ENCODE peak calls at places on chromosomes 5 and 9, in seven cellular contexts. X is neuronal stem cell, J is H9, S is mesendoderm, N is mesenchymal stem cell, R is H1, B is trophoblast cell. T is an unnamed sample.

GRCh38 chr9:114081441-114082016 is 3.4 kb upstream of the AMBP start:
- DNase-seq in X (no peak), J (peak), S (no peak), N (no peak), R (no peak), B (no peak), T (no peak)

GRCh38 chr9:91036356-91036755 is 234.7 kb downstream of the SYK start:
- DNase-seq in X (no peak), J (no peak), S (no peak), N (no peak), R (no peak), B (no peak), T (no peak)

GRCh38 chr5:25020454-25020853 is 375.7 kb upstream of the CDH10 start:
- DNase-seq in X (peak), J (peak), S (peak), N (no peak), R (peak), B (no peak), T (no peak)

GRCh38 chr5:154478224-154478565 is at the start of gene HAND1:
- DNase-seq in X (peak), J (peak), S (peak), N (peak), R (no peak), B (no peak), T (no peak)

GRCh38 chr5:57768771-57769170 is 286.2 kb upstream of the ACTBL2 start:
- DNase-seq in X (no peak), J (no peak), S (no peak), N (no peak), R (no peak), B (no peak), T (no peak)

GRCh38 chr9:36126016-36126786 is 10.3 kb upstream of the GLIPR2 start:
- DNase-seq in X (no peak), J (no peak), S (no peak), N (no peak), R (no peak), B (no peak), T (no peak)

GRCh38 chr9:995192-995591 is 18.7 kb downstream of the DMRT3 start:
- DNase-seq in X (no peak), J (no peak), S (no peak), N (no peak), R (no peak), B (no peak), T (no peak)

GRCh38 chr9:38022995-38023394 is 46.0 kb downstream of the SHB start:
- DNase-seq in X (no peak), J (no peak), S (no peak), N (no peak), R (no peak), B (peak), T (no peak)

GRCh38 chr5:151896041-151896691 is 28.5 kb downstream of the GLRA1 start:
- DNase-seq in X (no peak), J (peak), S (peak), N (peak), R (peak), B (no peak), T (peak)

GRCh38 chr9:115373000-115373709 is 255.2 kb upstream of the TNC start:
- DNase-seq in X (no peak), J (no peak), S (peak), N (peak), R (no peak), B (peak), T (peak)

GRCh38 chr5:97192580-97193421 is 9.8 kb upstream of the RIOK2 start:
- DNase-seq in X (no peak), J (peak), S (peak), N (peak), R (no peak), B (peak), T (no peak)

GRCh38 chr9:122213102-122213588 is 15.6 kb downstream of the LHX6 start:
- DNase-seq in X (no peak), J (no peak), S (no peak), N (no peak), R (no peak), B (no peak), T (no peak)

GRCh38 chr5:142976861-142977260 is 206.7 kb downstream of the ARHGAP26 start:
- DNase-seq in X (no peak), J (no peak), S (no peak), N (peak), R (no peak), B (peak), T (peak)

GRCh38 chr9:214488-215448 is at the start of gene DOCK8:
- DNase-seq in X (peak), J (peak), S (peak), N (no peak), R (no peak), B (peak), T (no peak)

GRCh38 chr9:121840838-121841760 is 189.7 kb downstream of the DAB2IP start:
- DNase-seq in X (no peak), J (no peak), S (no peak), N (peak), R (no peak), B (no peak), T (no peak)

GRCh38 chr5:39376293-39376714 is 12.0 kb upstream of the C9 start:
- DNase-seq in X (peak), J (peak), S (peak), N (peak), R (no peak), B (peak), T (peak)

GRCh38 chr5:71732011-71732410 is 12.9 kb downstream of the CARTPT start:
- DNase-seq in X (no peak), J (no peak), S (no peak), N (no peak), R (no peak), B (no peak), T (no peak)

GRCh38 chr5:71734141-71734540 is 15.1 kb downstream of the CARTPT start:
- DNase-seq in X (no peak), J (no peak), S (no peak), N (no peak), R (no peak), B (no peak), T (no peak)

DNA sequence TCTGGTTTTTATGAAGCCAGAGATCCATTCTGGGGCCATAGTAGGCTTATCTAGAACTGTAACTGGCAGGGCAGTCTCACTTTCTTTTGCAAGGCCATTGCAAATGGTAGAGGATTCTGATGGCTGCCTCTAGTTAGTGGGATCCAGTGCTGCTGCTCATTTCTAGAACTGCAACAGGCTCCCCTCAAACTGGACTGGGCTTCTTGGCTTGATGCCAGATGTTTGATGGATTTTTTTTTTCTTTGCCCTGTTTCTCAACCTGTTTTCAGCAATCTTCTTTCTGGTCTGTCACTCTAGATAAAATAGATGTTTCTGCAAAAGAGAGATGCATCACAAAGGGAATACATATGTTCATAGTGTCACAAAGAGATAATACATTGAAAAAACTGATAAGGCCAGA is 11.9 kb downstream of the CARTPT start:
- DNase-seq in X (no peak), J (no peak), S (no peak), N (no peak), R (no peak), B (no peak), T (no peak)
- H2AK5ac ChIP-seq in X (no peak), J (no peak), S (no peak), N (no peak), R (no peak), B (no peak), T (no peak)

DNA sequence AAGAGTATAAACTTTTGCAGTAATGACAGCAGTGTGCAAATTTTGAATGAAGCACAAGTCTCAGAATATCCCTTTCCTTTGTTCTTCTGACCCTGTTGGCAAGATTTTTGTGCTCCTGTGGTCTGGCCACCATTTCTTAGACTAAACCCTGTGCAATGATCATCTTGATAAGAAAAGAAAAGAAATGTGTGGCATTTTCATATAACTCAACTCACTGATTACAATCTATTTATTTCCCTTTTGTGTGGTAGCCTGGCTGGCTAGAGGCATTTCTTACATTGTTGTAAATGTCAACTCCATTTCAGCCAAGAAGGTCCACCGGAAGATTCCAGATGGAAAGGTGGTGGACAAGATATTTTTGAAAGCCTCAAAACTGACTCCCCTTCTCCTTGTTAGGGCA is 41.9 kb downstream of the ADCY2 start:
- DNase-seq in X (no peak), J (no peak), S (no peak), N (no peak), R (no peak), B (no peak), T (no peak)
- H2AK5ac ChIP-seq in X (no peak), J (no peak), S (no peak), N (no peak), R (no peak), B (no peak), T (no peak)

GRCh38 chr5:15241216-15241821 is 258.7 kb upstream of the FBXL7 start:
- DNase-seq in X (no peak), J (no peak), S (no peak), N (no peak), R (no peak), B (no peak), T (peak)
- H2AK5ac ChIP-seq in X (no peak), J (no peak), S (no peak), N (no peak), R (no peak), B (no peak), T (no peak)

GRCh38 chr9:126583134-126583760 is 30.5 kb upstream of the LMX1B start:
- DNase-seq in X (no peak), J (no peak), S (no peak), N (no peak), R (no peak), B (no peak), T (no peak)
- H2AK5ac ChIP-seq in X (peak), J (no peak), S (no peak), N (no peak), R (no peak), B (no peak), T (no peak)

GRCh38 chr5:68450245-68450852 is 234.8 kb downstream of the PIK3R1 start:
- DNase-seq in X (no peak), J (no peak), S (peak), N (peak), R (no peak), B (peak), T (peak)
- H2AK5ac ChIP-seq in X (no peak), J (no peak), S (no peak), N (no peak), R (no peak), B (peak), T (no peak)